ENCODE peak calls at places on chromosome 20, in eight cellular contexts. U is MCF 10A; W is left lung; R is nucleus accumbens; I is stimulated activated CD8-positive, alpha-beta memory T cell treated with anti-CD3 and anti-CD28 coated beads, Interleukin-4, amount 100 ng/mL, for 1 hour; M is cardiac muscle cell; A is astrocyte; X is kidney. Y is an unnamed sample.

GRCh38 chr20:45968081-45968671 is 3.8 kb downstream of the ZNF335 start:
- DNase-seq in U (no peak), W (no peak), R (no peak), I (no peak), M (no peak), A (no peak), X (peak), Y (no peak)

GRCh38 chr20:9172908-9173307 is 104.0 kb downstream of the PLCB4 start:
- DNase-seq in U (peak), W (no peak), R (no peak), I (no peak), M (peak), A (peak), X (no peak), Y (no peak)

GRCh38 chr20:60627751-60628565 is 624.1 kb upstream of the CDH4 start:
- DNase-seq in U (no peak), W (no peak), R (no peak), I (no peak), M (no peak), A (no peak), X (no peak), Y (no peak)

GRCh38 chr20:23937303-23938117 is 51.1 kb downstream of the GGTLC1 start:
- DNase-seq in U (peak), W (no peak), R (peak), I (peak), M (peak), A (no peak), X (no peak), Y (peak)

GRCh38 chr20:7038029-7038428 is 270.5 kb downstream of the BMP2 start:
- DNase-seq in U (no peak), W (no peak), R (no peak), I (no peak), M (no peak), A (peak), X (no peak), Y (no peak)

GRCh38 chr20:47929368-47930115 is 144.3 kb upstream of the SULF2 start:
- DNase-seq in U (peak), W (no peak), R (no peak), I (no peak), M (peak), A (peak), X (no peak), Y (no peak)

GRCh38 chr20:45818239-45818638 is 5.8 kb downstream of the UBE2C start:
- DNase-seq in U (no peak), W (no peak), R (no peak), I (no peak), M (no peak), A (no peak), X (no peak), Y (no peak)

GRCh38 chr20:49914310-49915117 is 815 bp downstream of the SPATA2 start:
- DNase-seq in U (no peak), W (no peak), R (peak), I (no peak), M (no peak), A (no peak), X (no peak), Y (peak)

GRCh38 chr20:10653593-10654288 is 20.1 kb downstream of the JAG1 start:
- DNase-seq in U (no peak), W (no peak), R (peak), I (no peak), M (peak), A (peak), X (no peak), Y (peak)

GRCh38 chr20:6091661-6092060 is 31.2 kb downstream of the FERMT1 start:
- DNase-seq in U (no peak), W (no peak), R (no peak), I (no peak), M (no peak), A (no peak), X (no peak), Y (no peak)

GRCh38 chr20:54469293-54469692 is 6.1 kb upstream of the DOK5 start:
- DNase-seq in U (no peak), W (no peak), R (no peak), I (no peak), M (peak), A (no peak), X (no peak), Y (no peak)

GRCh38 chr20:44921447-44921846 is 11.6 kb downstream of the PABPC1L start:
- DNase-seq in U (no peak), W (no peak), R (no peak), I (no peak), M (no peak), A (no peak), X (no peak), Y (no peak)

GRCh38 chr20:50704514-50704913 is 13.2 kb upstream of the RIPOR3 start:
- DNase-seq in U (no peak), W (no peak), R (no peak), I (no peak), M (no peak), A (no peak), X (no peak), Y (no peak)

GRCh38 chr20:38725458-38725958 is 1.2 kb downstream of the SLC32A1 start:
- DNase-seq in U (no peak), W (no peak), R (peak), I (no peak), M (no peak), A (no peak), X (no peak), Y (no peak)

GRCh38 chr20:9035129-9035528 is 33.8 kb upstream of the PLCB4 start:
- DNase-seq in U (peak), W (no peak), R (no peak), I (no peak), M (peak), A (peak), X (no peak), Y (no peak)

GRCh38 chr20:4304601-4305000 is 289.2 kb upstream of the RNF24 start:
- DNase-seq in U (no peak), W (no peak), R (no peak), I (no peak), M (no peak), A (no peak), X (no peak), Y (peak)

GRCh38 chr20:1938464-1939269 is 43.5 kb downstream of the SIRPA start:
- DNase-seq in U (no peak), W (no peak), R (no peak), I (no peak), M (no peak), A (no peak), X (no peak), Y (no peak)

GRCh38 chr20:32443386-32443974 is 85.3 kb downstream of the ASXL1 start:
- DNase-seq in U (no peak), W (no peak), R (no peak), I (no peak), M (no peak), A (no peak), X (no peak), Y (no peak)

GRCh38 chr20:24034820-24035219 is 46.2 kb upstream of the GGTLC1 start:
- DNase-seq in U (peak), W (no peak), R (no peak), I (no peak), M (no peak), A (no peak), X (no peak), Y (no peak)

GRCh38 chr20:45293041-45294002 is 13.3 kb upstream of the RBPJL start:
- DNase-seq in U (peak), W (peak), R (peak), I (peak), M (peak), A (peak), X (peak), Y (peak)

GRCh38 chr20:20412750-20413149 is 44.8 kb downstream of the INSM1 start:
- DNase-seq in U (no peak), W (no peak), R (no peak), I (no peak), M (no peak), A (peak), X (no peak), Y (no peak)

GRCh38 chr20:36929290-36929689 is 22.2 kb downstream of the SAMHD1 start:
- DNase-seq in U (peak), W (no peak), R (no peak), I (no peak), M (no peak), A (no peak), X (no peak), Y (no peak)

GRCh38 chr20:9503530-9504251 is 10.7 kb upstream of the LAMP5 start:
- DNase-seq in U (peak), W (no peak), R (no peak), I (no peak), M (peak), A (peak), X (no peak), Y (no peak)

GRCh38 chr20:9015984-9016324 is 52.9 kb upstream of the PLCB4 start:
- DNase-seq in U (peak), W (no peak), R (no peak), I (no peak), M (peak), A (peak), X (no peak), Y (no peak)

GRCh38 chr20:63119451-63120285 is 96.3 kb downstream of the YTHDF1 start:
- DNase-seq in U (no peak), W (peak), R (no peak), I (no peak), M (no peak), A (no peak), X (peak), Y (no peak)

GRCh38 chr20:49233226-49233625 is 14.0 kb downstream of the DDX27 start:
- DNase-seq in U (no peak), W (no peak), R (no peak), I (no peak), M (no peak), A (no peak), X (peak), Y (no peak)

GRCh38 chr20:48574383-48574782 is 253.4 kb downstream of the PREX1 start:
- DNase-seq in U (peak), W (no peak), R (no peak), I (no peak), M (peak), A (no peak), X (no peak), Y (no peak)

GRCh38 chr20:57395111-57395959 is 4.1 kb downstream of the RBM38 start:
- DNase-seq in U (peak), W (peak), R (peak), I (no peak), M (peak), A (peak), X (peak), Y (peak)

GRCh38 chr20:49444553-49444990 is 37.9 kb downstream of the KCNB1 start:
- DNase-seq in U (no peak), W (no peak), R (no peak), I (no peak), M (no peak), A (no peak), X (no peak), Y (no peak)

Y was measured in head of caudate nucleus.